ENCODE peak calls at places on chromosomes 4 and X, in five cellular contexts. J is K562, Q is GM12878, H is HepG2, A is H1. V is an unnamed sample.

GRCh38 chr4:36303430-36304137 is 22.2 kb downstream of the DTHD1 start:
- DNase-seq in J (no peak), Q (no peak), H (no peak), A (no peak), V (no peak)

GRCh38 chrX:129678176-129678880 is 23.6 kb upstream of the APLN start:
- DNase-seq in J (no peak), Q (no peak), H (no peak), A (no peak), V (no peak)

GRCh38 chr4:53688186-53688790 is 97.0 kb upstream of the LNX1 start:
- DNase-seq in J (peak), Q (peak), H (no peak), A (no peak), V (peak)

GRCh38 chr4:184934961-184935360 is 83.3 kb upstream of the HELT start:
- DNase-seq in J (no peak), Q (no peak), H (no peak), A (no peak), V (no peak)

GRCh38 chr4:184280104-184280503 is 62.4 kb upstream of the ENPP6 start:
- DNase-seq in J (no peak), Q (no peak), H (no peak), A (no peak), V (no peak)

GRCh38 chrX:40647307-40648197 is at the start of gene CXorf38:
- DNase-seq in J (peak), Q (peak), H (peak), A (peak), V (peak)

GRCh38 chr4:40372651-40373050 is 37.5 kb downstream of the CHRNA9 start:
- DNase-seq in J (no peak), Q (no peak), H (no peak), A (no peak), V (no peak)

GRCh38 chrX:151790421-151791160 is 56.0 kb downstream of the CNGA2 start:
- DNase-seq in J (no peak), Q (no peak), H (no peak), A (no peak), V (no peak)

GRCh38 chrX:149628280-149628679 is 3.3 kb downstream of the TMEM185A start:
- DNase-seq in J (no peak), Q (no peak), H (no peak), A (no peak), V (no peak)

GRCh38 chrX:154378059-154378798 is 866 bp upstream of the EMD start:
- DNase-seq in J (peak), Q (no peak), H (no peak), A (no peak), V (peak)

GRCh38 chrX:31580227-31580626 is 508.4 kb upstream of the FTHL17 start:
- DNase-seq in J (no peak), Q (no peak), H (no peak), A (no peak), V (no peak)

GRCh38 chrX:154354516-154354915 is 19.9 kb downstream of the FLNA start:
- DNase-seq in J (no peak), Q (no peak), H (no peak), A (no peak), V (no peak)

GRCh38 chr4:40417941-40418340 is 82.8 kb downstream of the CHRNA9 start:
- DNase-seq in J (no peak), Q (no peak), H (no peak), A (no peak), V (no peak)

GRCh38 chr4:53354012-53354722 is 11.7 kb downstream of the SCFD2 start:
- DNase-seq in J (no peak), Q (no peak), H (no peak), A (no peak), V (no peak)

GRCh38 chrX:29143356-29143755 is 556.1 kb downstream of the IL1RAPL1 start:
- DNase-seq in J (no peak), Q (no peak), H (no peak), A (no peak), V (no peak)

GRCh38 chr4:126748736-126749135 is 884.0 kb upstream of the INTU start:
- DNase-seq in J (no peak), Q (no peak), H (no peak), A (no peak), V (no peak)

GRCh38 chr4:76607266-76607799 is 172.3 kb downstream of the SHROOM3 start:
- DNase-seq in J (no peak), Q (peak), H (no peak), A (no peak), V (no peak)

GRCh38 chr4:185752881-185753280 is 59.1 kb downstream of the SORBS2 start:
- DNase-seq in J (no peak), Q (no peak), H (no peak), A (no peak), V (no peak)

GRCh38 chr4:159075531-159075932 is 27.3 kb upstream of the RAPGEF2 start:
- DNase-seq in J (no peak), Q (no peak), H (no peak), A (no peak), V (no peak)

GRCh38 chr4:33696066-33696465 is 2548.2 kb downstream of the ARAP2 start:
- DNase-seq in J (no peak), Q (no peak), H (no peak), A (no peak), V (no peak)

GRCh38 chrX:133921764-133922389 is 63.5 kb downstream of the GPC3 start:
- DNase-seq in J (peak), Q (no peak), H (peak), A (peak), V (no peak)

GRCh38 chrX:80747832-80748231 is 61.8 kb downstream of the BRWD3 start:
- DNase-seq in J (no peak), Q (no peak), H (no peak), A (no peak), V (no peak)

GRCh38 chr4:7358100-7358735 is 76.5 kb downstream of the PSAPL1 start:
- DNase-seq in J (no peak), Q (no peak), H (no peak), A (no peak), V (no peak)
- TF ChIP-seq GABPA in J (no peak), Q (no peak), H (no peak), A (no peak), V (no peak)

GRCh38 chr4:3469386-3470243 is 6.5 kb downstream of the DOK7 start:
- DNase-seq in J (no peak), Q (no peak), H (no peak), A (no peak), V (no peak)

GRCh38 chr4:3471886-3472285 is 8.8 kb downstream of the DOK7 start:
- DNase-seq in J (no peak), Q (no peak), H (no peak), A (no peak), V (no peak)

GRCh38 chr4:3468804-3469203 is 5.7 kb downstream of the DOK7 start:
- DNase-seq in J (no peak), Q (no peak), H (no peak), A (no peak), V (no peak)

GRCh38 chr4:3471098-3471760 is 8.1 kb downstream of the DOK7 start:
- DNase-seq in J (no peak), Q (no peak), H (no peak), A (no peak), V (no peak)

GRCh38 chr4:3470244-3471097 is 7.4 kb downstream of the DOK7 start:
- DNase-seq in J (no peak), Q (no peak), H (no peak), A (no peak), V (no peak)
- TF ChIP-seq GABPA in J (no peak), Q (no peak), H (no peak), A (no peak), V (no peak)

GRCh38 chrX:64394059-64394873 is 986 bp downstream of the MTMR8 start:
- DNase-seq in J (peak), Q (no peak), H (no peak), A (no peak), V (no peak)
- TF ChIP-seq GABPA in J (no peak), Q (no peak), H (no peak), A (no peak), V (no peak)

DNA sequence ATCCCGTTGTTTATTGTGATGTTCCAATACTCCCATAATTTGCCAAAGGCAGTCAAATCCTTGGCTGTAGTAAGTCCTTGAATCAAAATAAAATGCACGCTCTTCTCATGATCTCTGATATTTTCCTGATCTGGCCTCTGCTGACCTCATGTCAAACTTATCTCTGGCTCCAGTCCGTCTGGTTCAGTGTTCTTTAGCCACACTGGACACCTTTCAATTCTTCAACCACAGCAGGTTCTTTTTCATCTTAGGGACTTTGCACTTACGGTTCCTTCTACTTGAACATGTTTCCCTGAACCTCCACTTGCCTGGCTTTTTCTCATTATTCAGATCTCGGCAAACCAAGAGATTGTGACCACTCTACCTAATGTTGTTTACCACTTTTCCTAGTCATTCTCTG is 10.3 kb downstream of the ENPEP start:
- DNase-seq in J (no peak), Q (no peak), H (no peak), A (no peak), V (no peak)
- TF ChIP-seq GABPA in J (no peak), Q (no peak), H (no peak), A (no peak), V (no peak)

DNA sequence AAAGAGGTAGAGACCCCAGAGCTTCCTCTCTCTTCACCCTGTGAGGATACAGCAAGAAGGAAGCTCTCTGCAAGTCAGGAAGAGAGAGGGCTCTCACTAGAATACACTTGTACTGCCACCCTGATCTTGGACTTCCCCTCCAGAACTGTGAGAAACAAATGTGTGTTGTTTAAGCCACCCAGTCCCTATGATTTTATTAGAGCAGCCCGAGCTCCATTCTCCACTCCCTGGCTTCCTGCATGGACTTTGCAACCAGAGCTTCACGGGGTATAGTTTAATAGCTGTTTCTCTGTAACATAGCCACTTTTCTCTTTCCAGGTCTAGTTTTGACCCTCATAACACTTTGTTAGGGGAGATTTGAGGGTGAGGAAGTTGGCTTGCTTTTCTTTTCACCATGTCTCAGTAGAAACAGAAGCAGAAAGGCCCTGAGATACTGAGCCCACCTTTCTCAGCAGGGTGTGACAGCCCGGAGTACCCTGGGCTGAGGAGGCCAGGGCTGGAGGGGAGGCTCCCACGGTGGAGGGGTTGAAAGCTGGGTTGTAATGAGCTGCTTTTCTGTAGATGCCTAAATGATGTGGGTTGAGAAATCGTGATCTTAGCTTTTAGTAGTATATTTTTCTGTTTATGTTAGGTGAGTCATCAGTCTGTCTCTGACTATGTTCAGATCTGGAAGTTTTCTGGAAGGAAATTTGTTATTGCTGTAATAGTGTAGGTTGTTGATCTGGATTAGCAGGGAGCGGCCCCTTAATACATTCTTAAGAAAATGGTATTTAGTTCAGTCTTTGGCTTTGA is 118.6 kb downstream of the PTTG2 start:
- DNase-seq in J (no peak), Q (no peak), H (peak), A (no peak), V (no peak)
- TF ChIP-seq GABPA in J (no peak), Q (no peak), H (no peak), A (no peak), V (no peak)

V was measured in HL-60.